ENCODE peak calls at places on chromosomes 7 and 10, in four cellular contexts. W is tibial nerve, V is transverse colon, F is GM23338. S is an unnamed sample.

GRCh38 chr7:2157473-2158279 is 75.1 kb downstream of the MAD1L1 start:
- DNase-seq in W (peak), V (peak), F (no peak), S (no peak)

GRCh38 chr7:93365341-93365740 is 133.2 kb downstream of the VPS50 start:
- DNase-seq in W (no peak), V (no peak), F (no peak), S (no peak)

GRCh38 chr7:30934732-30935568 is 23.3 kb downstream of the AQP1 start:
- DNase-seq in W (no peak), V (no peak), F (no peak), S (no peak)

GRCh38 chr7:117828831-117829230 is 44.4 kb downstream of the CTTNBP2 start:
- DNase-seq in W (no peak), V (no peak), F (no peak), S (no peak)

GRCh38 chr7:69608878-69609277 is 10.6 kb downstream of the AUTS2 start:
- DNase-seq in W (no peak), V (no peak), F (peak), S (no peak)

GRCh38 chr10:52452600-52453493 is 138.8 kb downstream of the DKK1 start:
- DNase-seq in W (no peak), V (no peak), F (peak), S (no peak)

GRCh38 chr7:35463176-35463575 is 209.3 kb upstream of the TBX20 start:
- DNase-seq in W (no peak), V (no peak), F (no peak), S (peak)

GRCh38 chr10:79547973-79548372 is 12.2 kb downstream of the SFTPA2 start:
- DNase-seq in W (no peak), V (no peak), F (no peak), S (no peak)

GRCh38 chr7:83472376-83472775 is 176.6 kb downstream of the SEMA3E start:
- DNase-seq in W (no peak), V (no peak), F (no peak), S (no peak)

GRCh38 chr10:113997428-113997827 is 46.2 kb upstream of the ADRB1 start:
- DNase-seq in W (no peak), V (peak), F (no peak), S (no peak)

GRCh38 chr7:41733063-41733398 is 30.1 kb upstream of the INHBA start:
- DNase-seq in W (no peak), V (no peak), F (no peak), S (no peak)

GRCh38 chr7:69596056-69596455 is 2.2 kb upstream of the AUTS2 start:
- DNase-seq in W (no peak), V (no peak), F (no peak), S (no peak)

GRCh38 chr7:134452419-134452827 is 6.5 kb downstream of the AKR1B1 start:
- DNase-seq in W (no peak), V (no peak), F (no peak), S (no peak)
- H3K4me3 ChIP-seq in W (no peak), V (no peak), F (no peak), S (no peak)

DNA sequence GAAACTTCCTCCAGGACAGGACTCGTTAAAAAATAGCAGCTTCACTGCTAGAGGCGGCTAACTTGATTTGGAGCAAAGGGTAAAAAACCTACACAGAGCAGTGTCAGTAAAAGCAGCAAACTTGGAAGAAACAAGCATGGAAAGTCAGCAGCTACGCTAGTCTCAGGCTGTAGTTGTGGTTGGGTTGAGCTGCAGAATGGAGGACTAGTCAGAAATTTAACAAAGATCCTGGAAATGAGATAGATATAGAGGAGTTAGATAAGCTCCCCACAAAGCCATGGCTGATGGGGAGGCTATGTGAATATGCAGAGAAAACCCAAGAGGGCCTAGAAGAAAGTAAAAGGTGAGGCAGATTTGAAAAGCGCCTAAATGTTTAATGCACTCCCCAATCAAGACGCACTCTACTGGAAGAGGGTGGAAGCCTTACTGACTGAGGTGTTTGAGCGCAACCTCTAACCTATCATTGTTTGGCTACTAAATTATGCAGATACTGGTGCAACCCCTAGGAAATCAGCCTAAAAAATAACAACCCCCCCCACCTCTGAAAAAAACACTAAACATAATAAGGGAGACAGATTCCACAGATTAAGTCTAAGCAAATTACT is 99.7 kb upstream of the TMEM168 start:
- DNase-seq in W (no peak), V (no peak), F (no peak), S (no peak)
- H3K4me3 ChIP-seq in W (no peak), V (no peak), F (no peak), S (no peak)

GRCh38 chr7:56174346-56175085 is 58.3 kb upstream of the NUPR2 start:
- DNase-seq in W (no peak), V (no peak), F (no peak), S (no peak)

GRCh38 chr7:56181010-56181409 is 64.8 kb upstream of the NUPR2 start:
- DNase-seq in W (no peak), V (no peak), F (no peak), S (no peak)

GRCh38 chr7:56175784-56176183 is 59.6 kb upstream of the NUPR2 start:
- DNase-seq in W (no peak), V (no peak), F (no peak), S (no peak)

DNA sequence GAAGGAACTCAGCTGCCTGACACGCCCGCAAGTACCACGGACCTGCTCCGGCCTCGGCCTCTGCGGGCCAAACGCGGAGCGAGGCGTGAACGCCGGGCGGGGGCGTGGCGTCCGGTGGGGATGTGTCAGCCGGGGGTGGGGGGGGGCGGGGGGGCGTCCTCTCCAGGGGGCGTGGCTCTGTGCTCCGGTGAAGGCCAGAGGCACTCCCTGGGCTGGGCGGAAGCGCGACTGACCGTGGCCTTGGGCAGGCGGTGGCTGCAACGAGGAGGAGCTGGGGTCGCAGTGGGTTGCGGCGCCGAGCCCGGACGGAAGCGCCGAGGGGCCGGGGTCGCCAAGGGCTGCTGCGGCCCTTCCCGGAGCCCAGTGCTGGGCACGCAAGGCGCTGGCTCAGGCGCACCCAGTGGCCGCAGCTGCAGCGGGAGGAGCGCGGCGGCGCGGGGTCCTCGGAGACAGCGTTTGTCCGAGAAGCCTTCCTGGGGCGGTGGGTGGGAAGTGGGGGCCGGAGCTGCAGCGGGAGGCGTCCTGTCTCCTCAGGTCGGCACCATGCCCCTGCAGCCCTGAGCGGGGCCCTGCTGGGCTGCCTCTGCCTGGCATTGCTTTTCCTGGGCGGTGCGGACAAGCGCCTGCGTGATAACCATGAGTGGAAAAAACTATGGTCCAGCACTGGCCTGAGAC is 59.0 kb upstream of the NUPR2 start:
- DNase-seq in W (no peak), V (peak), F (no peak), S (no peak)
- H3K4me3 ChIP-seq in W (peak), V (peak), F (no peak), S (no peak)

GRCh38 chr7:158587425-158588084 is at the start of gene PTPRN2:
- DNase-seq in W (peak), V (peak), F (peak), S (peak)
- H3K4me3 ChIP-seq in W (peak), V (no peak), F (peak), S (no peak)

GRCh38 chr10:117216028-117216427 is 18.7 kb downstream of the KCNK18 start:
- DNase-seq in W (no peak), V (no peak), F (no peak), S (no peak)
- H3K4me3 ChIP-seq in W (no peak), V (no peak), F (peak), S (no peak)

GRCh38 chr10:127738512-127739424 is 1.8 kb downstream of the FOXI2 start:
- DNase-seq in W (no peak), V (no peak), F (peak), S (peak)
- H3K4me3 ChIP-seq in W (no peak), V (no peak), F (peak), S (no peak)

GRCh38 chr10:31706921-31707571 is 221.6 kb downstream of the ARHGAP12 start:
- DNase-seq in W (no peak), V (no peak), F (no peak), S (peak)
- H3K4me3 ChIP-seq in W (no peak), V (no peak), F (no peak), S (peak)